ENCODE peak calls at places on chromosomes 7 and 10, in four cellular contexts. One of them, this sample, is unnamed.

GRCh38 chr7:43905209-43905946 is 1.0 kb downstream of the URGCP start:
- DNase-seq in mesothelial cell of epicardium: no peak
- DNase-seq in breast epithelium: peak; percentile 19
- DNase-seq in GM12864: no peak
- DNase-seq in this sample: no peak

GRCh38 chr10:131891196-131891928 is 9.4 kb upstream of the PPP2R2D start:
- DNase-seq in breast epithelium: no peak
- DNase-seq in GM12864: no peak
- DNase-seq in mesothelial cell of epicardium: no peak
- DNase-seq in this sample: no peak

GRCh38 chr10:63137306-63137705 is 4.2 kb downstream of the NRBF2 start:
- DNase-seq in GM12864: no peak
- DNase-seq in breast epithelium: no peak
- DNase-seq in mesothelial cell of epicardium: no peak
- DNase-seq in this sample: no peak

GRCh38 chr10:10846476-10846875 is 171.2 kb upstream of the CELF2 start:
- DNase-seq in mesothelial cell of epicardium: no peak
- DNase-seq in breast epithelium: no peak
- DNase-seq in GM12864: no peak
- DNase-seq in this sample: no peak

GRCh38 chr7:154965014-154965413 is 37.9 kb downstream of the PAXIP1 start:
- DNase-seq in mesothelial cell of epicardium: no peak
- DNase-seq in breast epithelium: no peak
- DNase-seq in GM12864: no peak
- DNase-seq in this sample: no peak

GRCh38 chr10:77391605-77392235 is 245.9 kb downstream of the KCNMA1 start:
- DNase-seq in mesothelial cell of epicardium: peak; percentile 87
- DNase-seq in GM12864: peak; percentile 12
- DNase-seq in breast epithelium: peak; percentile 79
- DNase-seq in this sample: peak; percentile 51

GRCh38 chr10:91247360-91248111 is 27.1 kb downstream of the PCGF5 start:
- DNase-seq in GM12864: no peak
- DNase-seq in breast epithelium: no peak
- DNase-seq in mesothelial cell of epicardium: no peak
- DNase-seq in this sample: no peak

GRCh38 chr10:32244421-32245207 is 102.3 kb downstream of the EPC1 start:
- DNase-seq in mesothelial cell of epicardium: no peak
- DNase-seq in GM12864: no peak
- DNase-seq in breast epithelium: no peak
- DNase-seq in this sample: peak; percentile 36

GRCh38 chr7:16940777-16941176 is 59.0 kb upstream of the AGR3 start:
- DNase-seq in breast epithelium: no peak
- DNase-seq in GM12864: no peak
- DNase-seq in mesothelial cell of epicardium: no peak
- DNase-seq in this sample: no peak

GRCh38 chr10:130053561-130053960 is 57.1 kb downstream of the C10orf143 start:
- DNase-seq in GM12864: no peak
- DNase-seq in mesothelial cell of epicardium: no peak
- DNase-seq in breast epithelium: no peak
- DNase-seq in this sample: no peak

GRCh38 chr10:109861051-109861450 is 62.3 kb downstream of the XPNPEP1 start:
- DNase-seq in mesothelial cell of epicardium: no peak
- DNase-seq in breast epithelium: no peak
- DNase-seq in GM12864: no peak
- DNase-seq in this sample: no peak

GRCh38 chr7:90520484-90520883 is 51.0 kb downstream of the PTTG1IP2 start:
- DNase-seq in GM12864: no peak
- DNase-seq in breast epithelium: no peak
- DNase-seq in mesothelial cell of epicardium: no peak
- DNase-seq in this sample: no peak

DNA sequence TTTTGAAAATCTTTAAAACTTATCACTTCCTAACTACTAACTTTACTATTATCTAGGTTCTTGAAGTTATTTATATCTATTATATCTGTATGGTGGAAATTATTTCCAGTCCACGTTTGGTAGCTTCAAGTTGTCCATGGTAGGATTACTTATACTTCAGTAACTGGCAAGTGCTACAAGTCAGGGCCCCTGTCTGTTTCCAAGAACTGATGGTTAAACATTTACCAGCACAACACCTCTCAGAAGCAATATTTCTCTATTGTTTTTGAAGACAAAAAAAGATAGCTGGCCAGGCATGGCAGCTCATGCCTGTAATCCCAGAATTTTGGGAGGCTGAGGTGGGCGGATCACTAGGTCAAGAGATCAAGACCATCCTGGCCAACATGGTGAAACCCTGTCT is 240.4 kb upstream of the RHOBTB1 start:
- DNase-seq in breast epithelium: no peak
- DNase-seq in GM12864: no peak
- DNase-seq in mesothelial cell of epicardium: no peak
- DNase-seq in this sample: no peak
- TF ChIP-seq CTCF in breast epithelium: no peak
- TF ChIP-seq CTCF in GM12864: no peak
- TF ChIP-seq CTCF in mesothelial cell of epicardium: no peak
- TF ChIP-seq CTCF in this sample: no peak

DNA sequence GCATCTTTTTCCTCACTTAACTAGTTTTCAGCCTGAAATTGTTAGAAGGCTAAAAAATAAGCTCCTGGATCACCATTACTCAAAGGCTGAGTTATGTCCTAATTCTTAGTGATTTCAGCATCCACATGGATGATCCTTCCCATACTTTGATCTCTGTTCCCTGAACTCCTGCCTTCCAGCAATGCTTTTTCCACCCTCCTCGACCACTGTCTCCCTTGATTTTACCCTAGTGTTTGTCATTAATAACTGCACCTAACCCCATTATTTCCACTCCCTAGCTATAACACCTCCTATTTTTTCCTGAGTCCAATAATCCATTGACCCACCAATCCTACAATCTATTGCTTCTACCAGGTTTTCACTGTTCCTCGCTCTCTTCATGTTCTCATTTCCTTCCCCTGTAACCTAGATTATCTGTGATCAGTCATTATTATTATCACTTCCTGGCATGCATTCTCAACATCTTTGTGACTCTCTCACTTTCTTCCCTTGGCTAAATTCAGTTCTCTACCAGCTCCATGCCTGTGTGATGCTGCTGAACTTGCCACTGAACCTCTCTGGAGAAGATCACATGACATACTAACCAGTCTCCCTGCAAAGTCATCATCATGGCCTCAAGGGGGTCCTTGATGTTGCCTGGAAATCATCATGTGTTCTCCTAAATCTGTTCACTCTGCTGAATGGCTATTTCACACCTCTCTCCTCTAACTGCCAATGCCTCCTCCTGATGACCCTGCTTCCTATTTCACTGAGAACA is 6.5 kb upstream of the CALU start:
- DNase-seq in GM12864: no peak
- DNase-seq in breast epithelium: no peak
- DNase-seq in mesothelial cell of epicardium: no peak
- DNase-seq in this sample: no peak
- TF ChIP-seq CTCF in GM12864: no peak
- TF ChIP-seq CTCF in breast epithelium: no peak
- TF ChIP-seq CTCF in mesothelial cell of epicardium: no peak
- TF ChIP-seq CTCF in this sample: no peak

GRCh38 chr7:875051-875450 is 1.3 kb upstream of the GET4 start:
- DNase-seq in GM12864: no peak
- DNase-seq in breast epithelium: no peak
- DNase-seq in mesothelial cell of epicardium: no peak
- DNase-seq in this sample: no peak

GRCh38 chr7:877312-878232 is 1.2 kb downstream of the GET4 start:
- DNase-seq in GM12864: no peak
- DNase-seq in mesothelial cell of epicardium: no peak
- DNase-seq in breast epithelium: no peak
- DNase-seq in this sample: no peak

GRCh38 chr7:876972-877311 is 588 bp downstream of the GET4 start:
- DNase-seq in mesothelial cell of epicardium: no peak
- DNase-seq in GM12864: no peak
- DNase-seq in breast epithelium: peak; percentile 52
- DNase-seq in this sample: peak; percentile 55

GRCh38 chr7:875476-876076 is 778 bp upstream of the GET4 start:
- DNase-seq in GM12864: no peak
- DNase-seq in breast epithelium: no peak
- DNase-seq in mesothelial cell of epicardium: no peak
- DNase-seq in this sample: no peak

GRCh38 chr7:876077-876971 is at the start of gene GET4:
- DNase-seq in breast epithelium: peak; percentile 97
- DNase-seq in mesothelial cell of epicardium: peak; percentile 99
- DNase-seq in GM12864: peak; percentile 78
- DNase-seq in this sample: peak; percentile 91
- TF ChIP-seq CTCF in breast epithelium: no peak
- TF ChIP-seq CTCF in mesothelial cell of epicardium: peak; percentile 6
- TF ChIP-seq CTCF in GM12864: peak; percentile 11
- TF ChIP-seq CTCF in this sample: peak; percentile 21

GRCh38 chr10:47152861-47153349 is 147.1 kb upstream of the GDF10 start:
- DNase-seq in GM12864: no peak
- DNase-seq in mesothelial cell of epicardium: no peak
- DNase-seq in breast epithelium: no peak
- DNase-seq in this sample: no peak
- TF ChIP-seq CTCF in GM12864: peak; percentile 43
- TF ChIP-seq CTCF in mesothelial cell of epicardium: peak; percentile 77
- TF ChIP-seq CTCF in breast epithelium: no peak
- TF ChIP-seq CTCF in this sample: no peak

GRCh38 chr10:106866244-106866845 is 298.2 kb downstream of the SORCS1 start:
- DNase-seq in mesothelial cell of epicardium: no peak
- DNase-seq in breast epithelium: no peak
- DNase-seq in GM12864: peak; percentile 26
- DNase-seq in this sample: no peak
- TF ChIP-seq CTCF in mesothelial cell of epicardium: no peak
- TF ChIP-seq CTCF in breast epithelium: no peak
- TF ChIP-seq CTCF in GM12864: no peak
- TF ChIP-seq CTCF in this sample: no peak

GRCh38 chr10:122525788-122526187 is 34.8 kb upstream of the DMBT1 start:
- DNase-seq in breast epithelium: no peak
- DNase-seq in mesothelial cell of epicardium: no peak
- DNase-seq in GM12864: no peak
- DNase-seq in this sample: no peak
- TF ChIP-seq CTCF in breast epithelium: peak; percentile 34
- TF ChIP-seq CTCF in mesothelial cell of epicardium: peak; percentile 46
- TF ChIP-seq CTCF in GM12864: no peak
- TF ChIP-seq CTCF in this sample: no peak

GRCh38 chr7:80432166-80432565 is 79.7 kb downstream of the GNAT3 start:
- DNase-seq in mesothelial cell of epicardium: no peak
- DNase-seq in breast epithelium: no peak
- DNase-seq in GM12864: no peak
- DNase-seq in this sample: no peak

GRCh38 chr7:80429186-80429585 is 82.7 kb downstream of the GNAT3 start:
- DNase-seq in GM12864: no peak
- DNase-seq in breast epithelium: no peak
- DNase-seq in mesothelial cell of epicardium: no peak
- DNase-seq in this sample: no peak

GRCh38 chr7:80427218-80427617 is 84.6 kb downstream of the GNAT3 start:
- DNase-seq in GM12864: no peak
- DNase-seq in breast epithelium: no peak
- DNase-seq in mesothelial cell of epicardium: no peak
- DNase-seq in this sample: no peak

GRCh38 chr7:80434043-80434442 is 77.8 kb downstream of the GNAT3 start:
- DNase-seq in mesothelial cell of epicardium: no peak
- DNase-seq in breast epithelium: no peak
- DNase-seq in GM12864: no peak
- DNase-seq in this sample: no peak

DNA sequence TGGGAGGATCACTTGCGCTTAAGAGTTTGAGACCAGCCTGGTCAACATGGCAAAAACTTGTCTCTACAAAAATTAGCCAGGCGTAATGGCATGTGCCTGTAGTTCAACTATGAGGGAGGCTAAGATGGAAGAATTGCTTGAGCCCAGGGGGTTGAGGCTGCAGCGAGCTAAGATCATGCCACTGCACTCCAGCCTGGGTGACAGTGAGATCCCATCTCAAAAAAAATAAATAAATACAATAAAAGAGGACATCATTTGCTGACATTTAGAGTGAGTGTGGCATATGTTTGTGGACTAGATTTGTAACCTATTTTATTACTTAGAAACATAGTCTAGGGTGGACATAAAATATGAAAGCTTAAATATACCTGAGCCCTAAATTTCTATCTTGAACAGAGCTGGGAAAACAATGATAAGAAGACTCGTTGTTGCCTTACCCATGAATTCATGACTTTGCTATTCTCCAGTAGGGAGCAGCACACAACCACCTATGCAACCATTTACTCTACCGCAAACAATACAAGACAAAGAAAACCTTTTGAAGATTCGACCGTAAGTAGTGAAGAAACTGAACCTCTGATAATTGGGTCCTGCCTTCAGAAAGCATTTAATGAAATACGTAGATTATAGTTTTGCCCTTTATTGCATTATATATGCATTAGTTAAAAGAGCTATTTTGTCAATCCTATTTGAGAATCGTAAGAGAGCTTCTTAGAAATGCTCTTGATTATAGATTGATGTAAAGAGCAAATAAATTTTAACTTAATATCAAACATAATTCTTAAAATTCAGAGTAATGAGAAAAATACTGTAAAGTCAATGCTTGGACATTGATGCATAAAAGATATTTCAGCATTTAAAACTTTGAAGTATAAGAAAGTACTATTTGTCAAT is 83.5 kb downstream of the GNAT3 start:
- DNase-seq in mesothelial cell of epicardium: no peak
- DNase-seq in GM12864: no peak
- DNase-seq in breast epithelium: no peak
- DNase-seq in this sample: peak; percentile 17
- TF ChIP-seq CTCF in mesothelial cell of epicardium: peak; percentile 27
- TF ChIP-seq CTCF in GM12864: peak; percentile 18
- TF ChIP-seq CTCF in breast epithelium: peak; percentile 77
- TF ChIP-seq CTCF in this sample: peak; percentile 45

This sample was measured in GM10248.